ENCODE peak calls at places on chromosomes 1 and 21, in ten cellular contexts. T is fibroblast of lung, Y is MM.1S, G is kidney epithelial cell, W is Caco-2, L is WERI-Rb-1, H is left lung, V is pancreas, A is esophagus squamous epithelium, O is heart left ventricle. S is an unnamed sample.

GRCh38 chr1:47756006-47756405 is 241.2 kb downstream of the TRABD2B start:
- DNase-seq in T (no peak), Y (no peak), G (no peak), W (no peak), L (no peak), H (no peak), V (no peak), A (no peak), O (no peak), S (no peak)

GRCh38 chr1:184649500-184649899 is 105.2 kb downstream of the EDEM3 start:
- DNase-seq in T (peak; percentile 45), Y (peak; percentile 84), G (no peak), W (no peak), L (no peak), H (no peak), V (no peak), A (no peak), O (no peak), S (no peak)

GRCh38 chr1:22221233-22221780 is 78.4 kb upstream of the WNT4 start:
- DNase-seq in T (no peak), Y (no peak), G (no peak), W (no peak), L (no peak), H (no peak), V (no peak), A (no peak), O (no peak), S (no peak)

GRCh38 chr21:45618846-45619485 is 24.6 kb upstream of the PCBP3 start:
- DNase-seq in T (peak; percentile 9), Y (no peak), G (no peak), W (no peak), L (no peak), H (peak; percentile 26), V (no peak), A (no peak), O (no peak), S (no peak)

GRCh38 chr1:46309401-46310159 is 6.1 kb downstream of the UQCRH start:
- DNase-seq in T (no peak), Y (no peak), G (no peak), W (no peak), L (no peak), H (no peak), V (no peak), A (no peak), O (no peak), S (no peak)

GRCh38 chr1:221543529-221544120 is 198.3 kb downstream of the DUSP10 start:
- DNase-seq in T (peak; percentile 27), Y (no peak), G (no peak), W (no peak), L (no peak), H (no peak), V (no peak), A (no peak), O (no peak), S (peak; percentile 18)

GRCh38 chr1:21251773-21252471 is 38.3 kb downstream of the ECE1 start:
- DNase-seq in T (peak; percentile 98), Y (no peak), G (peak; percentile 97), W (peak; percentile 84), L (no peak), H (peak; percentile 60), V (peak; percentile 96), A (no peak), O (no peak), S (peak; percentile 93)

GRCh38 chr1:172144445-172145060 is 275.9 kb upstream of the C1orf105 start:
- DNase-seq in T (peak; percentile 83), Y (no peak), G (no peak), W (no peak), L (no peak), H (peak; percentile 69), V (peak; percentile 46), A (no peak), O (peak; percentile 84), S (peak; percentile 93)

GRCh38 chr1:173903827-173904226 is 13.3 kb downstream of the SERPINC1 start:
- DNase-seq in T (no peak), Y (no peak), G (no peak), W (no peak), L (no peak), H (no peak), V (no peak), A (no peak), O (no peak), S (no peak)

GRCh38 chr1:10733967-10734366 is 62.5 kb downstream of the CASZ1 start:
- DNase-seq in T (no peak), Y (no peak), G (no peak), W (no peak), L (peak; percentile 64), H (peak; percentile 82), V (no peak), A (no peak), O (no peak), S (no peak)

GRCh38 chr1:65445837-65446236 is 25.4 kb downstream of the LEPR start:
- DNase-seq in T (no peak), Y (no peak), G (no peak), W (no peak), L (no peak), H (no peak), V (no peak), A (no peak), O (no peak), S (no peak)
- H3K36me3 ChIP-seq in T (no peaks in the 10 kb centered on the region), Y (no peaks in the 10 kb centered on the region), G (no peaks in the 10 kb centered on the region), W (no peaks in the 10 kb centered on the region), L (no peaks in the 10 kb centered on the region), H (no peaks in the 10 kb centered on the region), V (no peaks in the 10 kb centered on the region), A (no peaks in the 10 kb centered on the region), O (no peaks in the 10 kb centered on the region), S (no peaks in the 10 kb centered on the region)

GRCh38 chr1:212977781-212978645 is 27.7 kb downstream of the VASH2 start:
- DNase-seq in T (peak; percentile 66), Y (no peak), G (no peak), W (no peak), L (no peak), H (no peak), V (no peak), A (no peak), O (no peak), S (no peak)

GRCh38 chr1:212981571-212982328 is 31.4 kb downstream of the VASH2 start:
- DNase-seq in T (no peak), Y (no peak), G (no peak), W (no peak), L (peak; percentile 55), H (no peak), V (no peak), A (no peak), O (no peak), S (no peak)

GRCh38 chr1:212979340-212980122 is 29.2 kb downstream of the VASH2 start:
- DNase-seq in T (no peak), Y (no peak), G (no peak), W (no peak), L (peak; percentile 55), H (no peak), V (no peak), A (no peak), O (no peak), S (no peak)

GRCh38 chr1:212981025-212981495 is 30.7 kb downstream of the VASH2 start:
- DNase-seq in T (no peak), Y (no peak), G (no peak), W (peak; percentile 21), L (no peak), H (no peak), V (peak; percentile 55), A (no peak), O (peak; percentile 63), S (no peak)

DNA sequence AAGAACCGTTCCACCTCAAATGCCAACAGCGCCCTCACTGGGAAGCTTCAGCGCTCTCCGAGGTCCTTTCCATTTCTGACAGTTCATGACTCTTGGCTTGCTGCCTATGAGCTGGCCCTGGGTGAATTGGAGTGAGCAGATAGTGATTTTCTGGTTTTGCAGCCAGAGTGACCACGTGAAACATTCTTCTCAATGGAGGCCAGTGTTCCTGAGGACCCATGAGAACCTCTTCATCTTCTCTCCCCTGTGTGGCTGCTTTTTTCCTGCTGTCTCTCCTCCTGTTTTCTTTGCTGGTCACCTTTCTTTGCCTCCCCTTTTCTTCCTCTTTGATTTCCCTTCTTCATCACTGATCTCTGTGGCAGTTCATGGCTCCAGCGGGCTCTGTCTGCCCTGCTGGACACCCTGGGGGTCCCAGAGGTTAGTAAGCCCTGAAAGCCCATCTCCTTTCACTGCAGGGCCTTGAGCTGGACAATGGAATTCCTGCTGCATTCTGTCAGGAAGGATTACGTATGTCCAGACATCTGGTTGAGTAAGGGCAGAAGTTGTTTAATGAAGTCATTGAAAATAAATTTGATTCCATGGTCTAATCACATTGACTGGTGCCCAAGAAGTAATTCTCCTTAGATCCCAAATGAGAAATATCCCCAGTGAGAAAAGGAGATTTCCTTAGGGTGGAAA is 29.9 kb downstream of the VASH2 start:
- DNase-seq in T (peak; percentile 89), Y (no peak), G (no peak), W (no peak), L (no peak), H (no peak), V (no peak), A (no peak), O (peak; percentile 31), S (peak; percentile 29)
- H3K36me3 ChIP-seq in T (no peaks in the 10 kb centered on the region), Y (no peaks in the 10 kb centered on the region), G (no peaks in the 10 kb centered on the region), W (no peaks in the 10 kb centered on the region), L (peaks cover 11% of the 10 kb centered on the region), H (no peaks in the 10 kb centered on the region), V (no peaks in the 10 kb centered on the region), A (no peaks in the 10 kb centered on the region), O (no peaks in the 10 kb centered on the region), S (no peaks in the 10 kb centered on the region)

DNA sequence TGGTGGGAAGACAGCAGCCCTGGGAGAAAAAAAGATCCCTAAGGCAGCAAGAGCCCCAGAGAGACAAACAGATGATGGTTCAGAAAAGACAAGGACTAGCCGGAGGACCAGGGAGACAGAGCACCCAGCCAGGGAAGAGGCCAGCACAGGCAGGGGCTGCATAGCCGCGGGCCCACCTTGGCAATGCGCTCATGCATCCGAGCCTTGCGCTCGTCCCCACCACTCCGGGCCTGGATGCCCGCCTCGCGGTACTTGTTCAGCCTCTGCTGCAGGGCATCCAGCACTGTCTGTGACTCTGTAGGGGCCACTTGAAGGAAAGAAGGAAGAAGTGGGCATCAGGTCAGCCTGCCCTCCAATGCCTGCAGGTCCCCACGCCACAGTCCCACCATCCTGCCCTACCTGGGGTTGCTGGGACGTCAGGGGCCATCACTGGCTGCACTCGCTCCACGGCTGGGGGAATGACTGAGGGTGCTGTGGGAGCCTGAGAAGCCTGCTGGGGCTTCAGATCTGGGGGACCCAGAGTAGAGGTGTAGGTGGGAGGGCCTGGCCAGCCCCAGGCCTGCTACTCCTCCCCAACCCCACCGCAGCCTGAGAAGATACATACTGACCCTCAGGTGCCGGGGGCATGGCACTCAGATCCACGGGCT is 7.0 kb downstream of the CC2D1B start:
- DNase-seq in T (no peak), Y (no peak), G (no peak), W (no peak), L (no peak), H (no peak), V (no peak), A (no peak), O (no peak), S (no peak)
- H3K36me3 ChIP-seq in T (peaks cover 51% of the 10 kb centered on the region), Y (no peaks in the 10 kb centered on the region), G (peaks cover 16% of the 10 kb centered on the region), W (peaks cover 3% of the 10 kb centered on the region), L (peaks cover 94% of the 10 kb centered on the region), H (no peaks in the 10 kb centered on the region), V (peaks cover 18% of the 10 kb centered on the region), A (peaks cover 79% of the 10 kb centered on the region), O (peaks cover 53% of the 10 kb centered on the region), S (peaks cover 86% of the 10 kb centered on the region)

DNA sequence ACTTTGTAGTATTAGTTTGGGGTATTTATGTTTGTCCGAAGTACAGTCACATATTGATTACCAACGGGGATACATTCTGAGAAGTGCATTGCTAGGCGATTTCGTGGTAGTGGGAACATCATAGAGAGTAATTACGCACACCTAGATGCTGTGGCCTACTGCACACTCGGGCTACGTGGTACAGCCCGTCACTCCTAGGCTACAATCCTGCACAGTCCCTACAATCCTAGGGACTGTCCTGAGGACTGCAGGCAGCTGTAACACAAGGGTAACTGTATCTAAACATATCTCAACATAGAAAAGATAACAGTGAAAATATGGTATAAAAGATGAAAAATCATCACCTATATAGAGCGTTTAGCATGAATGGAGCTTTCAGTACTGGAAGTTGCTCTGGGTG is 18.6 kb downstream of the EXOC8 start:
- DNase-seq in T (no peak), Y (no peak), G (no peak), W (no peak), L (no peak), H (no peak), V (no peak), A (no peak), O (no peak), S (no peak)
- H3K36me3 ChIP-seq in T (no peaks in the 10 kb centered on the region), Y (no peaks in the 10 kb centered on the region), G (no peaks in the 10 kb centered on the region), W (no peaks in the 10 kb centered on the region), L (no peaks in the 10 kb centered on the region), H (no peaks in the 10 kb centered on the region), V (no peaks in the 10 kb centered on the region), A (no peaks in the 10 kb centered on the region), O (no peaks in the 10 kb centered on the region), S (no peaks in the 10 kb centered on the region)